ENCODE peak calls at places on chromosomes 3 and 15, in ten cellular contexts. M, H, P, K, U, F, E, V, B and X are unnamed samples.

GRCh38 chr3:72494076-72495000 is 353.9 kb downstream of the SHQ1 start:
- DNase-seq in M (no peak), H (no peak), P (no peak), K (no peak), U (no peak), F (peak), E (peak), V (no peak), B (no peak), X (no peak)

GRCh38 chr3:177358085-177358967 is 161.0 kb upstream of the TBL1XR1 start:
- DNase-seq in M (peak), H (peak), P (no peak), K (peak), U (peak), F (peak), E (peak), V (peak), B (peak), X (no peak)

GRCh38 chr15:29452881-29453731 is 183.5 kb upstream of the NSMCE3 start:
- DNase-seq in M (no peak), H (no peak), P (no peak), K (no peak), U (no peak), F (no peak), E (no peak), V (no peak), B (peak), X (no peak)

GRCh38 chr3:42843730-42844713 is 31.7 kb downstream of the CYP8B1 start:
- DNase-seq in M (no peak), H (no peak), P (no peak), K (no peak), U (no peak), F (no peak), E (no peak), V (peak), B (peak), X (no peak)

GRCh38 chr15:81023483-81024264 is 23.0 kb downstream of the TLNRD1 start:
- DNase-seq in M (peak), H (no peak), P (peak), K (peak), U (no peak), F (peak), E (peak), V (peak), B (peak), X (no peak)

GRCh38 chr3:187958432-187959003 is 195.4 kb upstream of the LPP start:
- DNase-seq in M (no peak), H (peak), P (no peak), K (no peak), U (no peak), F (no peak), E (no peak), V (no peak), B (no peak), X (no peak)

GRCh38 chr15:31344266-31344665 is 17.6 kb downstream of the KLF13 start:
- DNase-seq in M (no peak), H (no peak), P (no peak), K (no peak), U (no peak), F (no peak), E (no peak), V (no peak), B (no peak), X (no peak)

GRCh38 chr15:73697033-73697467 is 12.9 kb downstream of the CD276 start:
- DNase-seq in M (peak), H (peak), P (peak), K (peak), U (no peak), F (peak), E (peak), V (peak), B (peak), X (peak)

GRCh38 chr3:164550857-164551256 is 527.4 kb downstream of the SI start:
- DNase-seq in M (no peak), H (no peak), P (no peak), K (no peak), U (no peak), F (no peak), E (no peak), V (no peak), B (no peak), X (no peak)

GRCh38 chr15:28885630-28886430 is at the start of gene APBA2:
- DNase-seq in M (no peak), H (peak), P (no peak), K (no peak), U (no peak), F (no peak), E (peak), V (no peak), B (no peak), X (peak)

GRCh38 chr15:75928680-75929608 is 25.3 kb downstream of the FBXO22 start:
- DNase-seq in M (no peak), H (no peak), P (no peak), K (peak), U (peak), F (no peak), E (no peak), V (no peak), B (peak), X (no peak)

GRCh38 chr3:193016437-193016887 is 98.8 kb upstream of the MB21D2 start:
- DNase-seq in M (no peak), H (no peak), P (no peak), K (no peak), U (no peak), F (no peak), E (peak), V (no peak), B (peak), X (no peak)

GRCh38 chr3:194374930-194375329 is 5.4 kb upstream of the LRRC15 start:
- DNase-seq in M (no peak), H (no peak), P (no peak), K (no peak), U (no peak), F (no peak), E (no peak), V (no peak), B (no peak), X (no peak)

GRCh38 chr3:63918321-63918720 is 6.1 kb upstream of the SCAANT1 start:
- DNase-seq in M (no peak), H (no peak), P (no peak), K (peak), U (peak), F (no peak), E (peak), V (no peak), B (peak), X (no peak)

GRCh38 chr3:41026394-41027177 is 172.7 kb upstream of the CTNNB1 start:
- DNase-seq in M (peak), H (no peak), P (peak), K (peak), U (no peak), F (no peak), E (peak), V (no peak), B (peak), X (no peak)

GRCh38 chr15:78396976-78397375 is 41.0 kb upstream of the IREB2 start:
- DNase-seq in M (no peak), H (no peak), P (no peak), K (no peak), U (peak), F (peak), E (peak), V (peak), B (peak), X (no peak)

GRCh38 chr3:27900316-27900715 is 178.2 kb upstream of the EOMES start:
- DNase-seq in M (no peak), H (no peak), P (no peak), K (no peak), U (no peak), F (no peak), E (no peak), V (no peak), B (no peak), X (no peak)

GRCh38 chr3:124615896-124616543 is 114.2 kb upstream of the UMPS start:
- DNase-seq in M (no peak), H (no peak), P (no peak), K (no peak), U (no peak), F (no peak), E (no peak), V (no peak), B (no peak), X (no peak)

GRCh38 chr3:44712455-44713075 is at the start of gene ZNF502:
- DNase-seq in M (peak), H (peak), P (peak), K (peak), U (peak), F (peak), E (peak), V (peak), B (peak), X (peak)

GRCh38 chr3:194158942-194159439 is 23.0 kb downstream of the HES1 start:
- DNase-seq in M (no peak), H (no peak), P (no peak), K (no peak), U (peak), F (no peak), E (no peak), V (no peak), B (peak), X (no peak)

GRCh38 chr15:61503383-61503969 is 274.4 kb upstream of the RORA start:
- DNase-seq in M (no peak), H (no peak), P (no peak), K (no peak), U (no peak), F (no peak), E (no peak), V (no peak), B (no peak), X (no peak)

GRCh38 chr3:36944012-36944640 is 728 bp downstream of the TRANK1 start:
- DNase-seq in M (no peak), H (peak), P (no peak), K (peak), U (no peak), F (peak), E (peak), V (peak), B (peak), X (peak)

GRCh38 chr3:53040361-53040820 is 5.5 kb downstream of the SFMBT1 start:
- DNase-seq in M (no peak), H (no peak), P (no peak), K (no peak), U (no peak), F (no peak), E (peak), V (no peak), B (peak), X (no peak)

GRCh38 chr3:152126260-152126659 is 142.5 kb upstream of the MBNL1 start:
- DNase-seq in M (no peak), H (no peak), P (peak), K (peak), U (no peak), F (no peak), E (no peak), V (no peak), B (no peak), X (no peak)

GRCh38 chr3:140931016-140931454 is 10.6 kb upstream of the SLC25A36 start:
- DNase-seq in M (no peak), H (no peak), P (no peak), K (peak), U (no peak), F (no peak), E (peak), V (no peak), B (no peak), X (no peak)

GRCh38 chr3:10983219-10983916 is 9.2 kb upstream of the SLC6A1 start:
- DNase-seq in M (peak), H (no peak), P (no peak), K (peak), U (peak), F (no peak), E (peak), V (no peak), B (peak), X (peak)

GRCh38 chr3:108004647-108005046 is 86.2 kb downstream of the CD47 start:
- DNase-seq in M (no peak), H (no peak), P (no peak), K (no peak), U (no peak), F (no peak), E (no peak), V (no peak), B (no peak), X (no peak)

GRCh38 chr15:78565951-78566774 is 843 bp downstream of the CHRNA5 start:
- DNase-seq in M (no peak), H (no peak), P (no peak), K (peak), U (peak), F (no peak), E (peak), V (no peak), B (peak), X (peak)

GRCh38 chr3:123688241-123688747 is 103.4 kb upstream of the HACD2 start:
- DNase-seq in M (peak), H (no peak), P (peak), K (peak), U (no peak), F (peak), E (peak), V (no peak), B (peak), X (peak)

GRCh38 chr3:31142139-31142538 is 247.7 kb upstream of the GADL1 start:
- DNase-seq in M (no peak), H (no peak), P (no peak), K (no peak), U (no peak), F (no peak), E (no peak), V (no peak), B (no peak), X (no peak)

GRCh38 chr15:52568569-52569243 is at the start of gene ARPP19:
- DNase-seq in M (no peak), H (peak), P (peak), K (peak), U (peak), F (peak), E (peak), V (peak), B (peak), X (peak)

GRCh38 chr15:42890161-42890913 is 30.2 kb downstream of the TTBK2 start:
- DNase-seq in M (peak), H (no peak), P (peak), K (peak), U (no peak), F (no peak), E (peak), V (no peak), B (peak), X (no peak)

GRCh38 chr3:142027713-142028112 is 121.6 kb downstream of the TFDP2 start:
- DNase-seq in M (no peak), H (no peak), P (no peak), K (peak), U (peak), F (no peak), E (peak), V (no peak), B (peak), X (no peak)

GRCh38 chr3:196528639-196529233 is 13.6 kb upstream of the SMCO1 start:
- DNase-seq in M (no peak), H (peak), P (no peak), K (peak), U (no peak), F (peak), E (peak), V (peak), B (no peak), X (peak)

GRCh38 chr3:42979044-42979962 is at the start of gene GASK1A:
- DNase-seq in M (no peak), H (peak), P (no peak), K (no peak), U (no peak), F (no peak), E (peak), V (peak), B (no peak), X (peak)